ENCODE peak calls at places on chromosomes 6 and 20, in four cellular contexts. A is left ventricle myocardium inferior; D is lung; H is CD4-positive, alpha-beta T cell. W is an unnamed sample.

GRCh38 chr6:19303381-19303780 is 533.8 kb upstream of the ID4 start:
- DNase-seq in A (no peak), H (no peak), D (no peak), W (no peak)

GRCh38 chr6:116387374-116387773 is 16.6 kb downstream of the DSE start:
- DNase-seq in D (no peak), A (no peak), H (no peak), W (no peak)

GRCh38 chr20:5797843-5798462 is 47.8 kb downstream of the SHLD1 start:
- DNase-seq in H (no peak), A (no peak), D (no peak), W (no peak)

GRCh38 chr20:64191002-64191401 is 26.8 kb downstream of the MYT1 start:
- DNase-seq in D (no peak), H (no peak), A (no peak), W (no peak)

GRCh38 chr20:58017237-58017969 is 211.1 kb downstream of the ANKRD60 start:
- DNase-seq in A (no peak), H (no peak), D (no peak), W (peak)

GRCh38 chr6:13688692-13689196 is 22.9 kb downstream of the RANBP9 start:
- DNase-seq in H (no peak), A (no peak), D (no peak), W (no peak)

GRCh38 chr20:14700641-14700965 is 363.2 kb upstream of the FLRT3 start:
- DNase-seq in H (no peak), D (no peak), A (no peak), W (no peak)

GRCh38 chr6:109482913-109483743 is at the start of gene ZBTB24:
- DNase-seq in D (peak), A (peak), H (peak), W (peak)

GRCh38 chr6:119096683-119097310 is 18.3 kb upstream of the FAM184A start:
- DNase-seq in H (no peak), A (peak), D (peak), W (peak)

GRCh38 chr6:148972481-148972880 is 225.7 kb downstream of the UST start:
- DNase-seq in H (peak), D (no peak), A (no peak), W (no peak)

GRCh38 chr6:164247106-164247505 is 832.6 kb downstream of the QKI start:
- DNase-seq in H (no peak), A (no peak), D (no peak), W (no peak)

GRCh38 chr6:92109256-92109655 is 1310.1 kb downstream of the EPHA7 start:
- DNase-seq in D (no peak), H (no peak), A (no peak), W (no peak)

GRCh38 chr6:31558318-31558625 is 10.9 kb downstream of the NFKBIL1 start:
- DNase-seq in A (no peak), D (no peak), H (no peak), W (no peak)

GRCh38 chr6:31559606-31559957 is 12.2 kb downstream of the NFKBIL1 start:
- DNase-seq in A (no peak), D (no peak), H (no peak), W (no peak)

GRCh38 chr6:31558631-31559500 is 11.5 kb downstream of the NFKBIL1 start:
- DNase-seq in A (peak), D (peak), H (peak), W (no peak)

GRCh38 chr6:31560697-31561058 is 11.4 kb upstream of the LTA start:
- DNase-seq in H (no peak), D (no peak), A (no peak), W (no peak)

GRCh38 chr6:31559958-31560696 is 12.0 kb upstream of the LTA start:
- DNase-seq in H (peak), D (peak), A (peak), W (peak)
- H3K27ac ChIP-seq in H (peak), D (peak), A (peak), W (peak)

DNA sequence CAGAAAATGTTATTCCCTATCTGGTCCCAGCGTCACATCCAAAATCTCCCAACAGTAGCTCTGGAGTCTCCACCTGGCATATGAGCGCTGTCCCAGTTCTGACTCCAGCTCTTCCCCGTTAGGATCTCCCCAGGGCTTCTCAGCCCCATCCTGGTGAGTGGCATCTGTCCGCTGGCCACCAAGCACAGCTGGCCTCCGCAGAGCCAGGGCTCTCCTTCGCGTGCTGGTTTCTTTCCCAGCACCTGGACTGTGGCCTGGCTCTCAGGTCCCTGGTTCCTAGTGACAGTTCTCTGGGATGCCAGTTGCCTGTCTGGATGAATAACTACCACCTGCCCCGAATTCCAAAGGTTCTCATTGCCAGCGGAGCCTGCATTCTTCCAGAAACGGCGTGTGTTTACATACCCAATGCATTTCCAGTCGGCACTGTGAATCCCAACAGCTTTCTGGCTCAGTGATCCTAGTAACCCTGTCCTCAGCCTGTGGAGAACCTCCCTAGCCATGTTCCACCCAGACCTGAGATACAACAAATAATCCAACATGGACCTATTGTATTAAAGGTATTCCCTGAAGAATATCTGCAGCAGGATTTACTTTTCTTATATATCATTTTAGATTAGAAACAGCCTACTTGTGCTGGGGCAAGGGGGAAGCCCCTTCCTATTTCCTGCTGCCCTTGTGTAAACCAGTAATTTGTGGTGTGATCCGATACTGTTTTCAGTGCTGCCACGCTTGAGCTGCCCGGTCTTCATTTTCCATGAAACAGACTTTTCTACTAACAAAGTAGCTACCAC is 69.8 kb upstream of the PDE10A start:
- DNase-seq in D (no peak), A (no peak), H (no peak), W (no peak)
- H3K27ac ChIP-seq in D (no peak), A (no peak), H (no peak), W (no peak)

DNA sequence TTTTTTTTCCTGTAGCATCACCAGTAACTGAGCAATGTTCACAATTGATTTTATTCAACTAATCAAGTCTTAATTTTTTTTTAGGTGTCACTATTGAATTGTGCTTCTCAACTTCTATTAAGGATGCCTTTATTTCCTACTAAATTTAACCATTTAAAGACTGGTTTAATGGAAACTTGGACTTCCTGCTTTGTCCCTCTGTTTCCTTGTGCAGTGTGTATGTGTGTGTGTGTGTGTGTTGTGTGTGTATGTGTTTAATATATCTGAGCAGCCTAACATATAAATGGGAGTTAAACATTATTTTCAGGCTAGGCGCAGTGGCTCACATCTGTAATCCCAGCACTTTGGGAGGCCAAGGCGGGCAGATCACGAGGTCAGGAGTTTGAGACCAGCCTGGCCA is 1.8 kb downstream of the SERPINB6 start:
- DNase-seq in A (no peak), H (no peak), D (no peak), W (no peak)
- H3K27ac ChIP-seq in A (peak), H (no peak), D (no peak), W (no peak)

DNA sequence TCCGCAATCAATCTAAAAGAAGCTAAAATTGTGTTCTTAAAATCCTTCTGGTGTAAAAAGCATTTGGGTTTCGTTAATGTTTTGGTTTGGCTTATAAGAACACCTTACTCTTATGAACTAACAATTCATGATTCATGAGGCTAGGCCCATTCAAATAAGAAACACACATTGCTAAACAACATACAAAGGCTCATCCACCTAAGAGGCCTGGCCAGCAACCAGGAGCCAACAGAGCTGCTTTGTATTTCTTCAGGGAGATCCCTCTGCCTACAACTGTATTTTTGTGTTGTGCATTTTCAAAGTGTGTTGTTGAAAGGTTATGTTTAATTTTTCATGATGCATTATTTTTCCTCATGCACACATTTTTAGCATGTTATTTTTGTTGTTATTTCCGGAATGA is 98.6 kb downstream of the PTPRK start:
- DNase-seq in D (no peak), A (no peak), H (no peak), W (no peak)
- H3K27ac ChIP-seq in D (no peak), A (peak), H (no peak), W (peak)

GRCh38 chr6:70889270-70889669 is 67.6 kb downstream of the B3GAT2 start:
- DNase-seq in D (no peak), A (no peak), H (no peak), W (no peak)
- H3K27ac ChIP-seq in D (no peak), A (no peak), H (no peak), W (no peak)